ENCODE peak calls at places on chromosomes 16 and 17, in ten cellular contexts. S is tibial nerve, G is IMR-90, J is A549, F is uterus, L is stomach, B is H1, R is lower leg skin, Y is H54, U is breast epithelium. V is an unnamed sample.

GRCh38 chr16:63530974-63531373 is 1494.7 kb upstream of the CDH8 start:
- DNase-seq in L (no peak), U (no peak), Y (no peak), G (no peak), J (no peak), F (no peak), S (no peak), R (no peak), B (no peak), V (no peak)

GRCh38 chr17:50263293-50264262 is 10.7 kb upstream of the TMEM92 start:
- DNase-seq in R (peak; percentile 63), F (peak; percentile 37), S (no peak), L (no peak), G (no peak), U (peak; percentile 33), J (no peak), B (no peak), Y (no peak), V (no peak)

GRCh38 chr16:10754941-10755340 is 11.3 kb downstream of the NUBP1 start:
- DNase-seq in G (peak; percentile 82), U (no peak), B (no peak), S (no peak), L (no peak), J (no peak), R (no peak), Y (peak; percentile 26), F (no peak), V (no peak)

GRCh38 chr16:3377917-3378316 is 22.2 kb downstream of the OR2C1 start:
- DNase-seq in U (no peak), S (no peak), G (no peak), R (no peak), J (no peak), B (no peak), L (no peak), Y (no peak), F (no peak), V (no peak)

GRCh38 chr16:81204794-81205680 is 33.5 kb upstream of the BCO1 start:
- DNase-seq in S (no peak), R (no peak), Y (peak; percentile 38), J (peak; percentile 61), F (no peak), B (no peak), U (no peak), L (peak; percentile 48), G (peak; percentile 64), V (peak; percentile 44)

GRCh38 chr16:67967956-67968439 is 439 bp downstream of the SLC12A4 start:
- DNase-seq in B (no peak), S (no peak), R (no peak), Y (peak; percentile 35), G (peak; percentile 25), U (no peak), J (no peak), L (peak; percentile 43), F (peak; percentile 65), V (peak; percentile 60)

GRCh38 chr16:13414154-13414553 is 505.8 kb upstream of the ERCC4 start:
- DNase-seq in G (no peak), F (no peak), S (no peak), B (no peak), U (no peak), Y (no peak), J (no peak), R (no peak), L (no peak), V (no peak)

GRCh38 chr17:17792551-17793377 is 44.0 kb downstream of the SREBF1 start:
- DNase-seq in R (no peak), G (peak; percentile 73), B (no peak), Y (no peak), J (no peak), L (peak; percentile 38), U (no peak), S (no peak), F (peak; percentile 67), V (no peak)

DNA sequence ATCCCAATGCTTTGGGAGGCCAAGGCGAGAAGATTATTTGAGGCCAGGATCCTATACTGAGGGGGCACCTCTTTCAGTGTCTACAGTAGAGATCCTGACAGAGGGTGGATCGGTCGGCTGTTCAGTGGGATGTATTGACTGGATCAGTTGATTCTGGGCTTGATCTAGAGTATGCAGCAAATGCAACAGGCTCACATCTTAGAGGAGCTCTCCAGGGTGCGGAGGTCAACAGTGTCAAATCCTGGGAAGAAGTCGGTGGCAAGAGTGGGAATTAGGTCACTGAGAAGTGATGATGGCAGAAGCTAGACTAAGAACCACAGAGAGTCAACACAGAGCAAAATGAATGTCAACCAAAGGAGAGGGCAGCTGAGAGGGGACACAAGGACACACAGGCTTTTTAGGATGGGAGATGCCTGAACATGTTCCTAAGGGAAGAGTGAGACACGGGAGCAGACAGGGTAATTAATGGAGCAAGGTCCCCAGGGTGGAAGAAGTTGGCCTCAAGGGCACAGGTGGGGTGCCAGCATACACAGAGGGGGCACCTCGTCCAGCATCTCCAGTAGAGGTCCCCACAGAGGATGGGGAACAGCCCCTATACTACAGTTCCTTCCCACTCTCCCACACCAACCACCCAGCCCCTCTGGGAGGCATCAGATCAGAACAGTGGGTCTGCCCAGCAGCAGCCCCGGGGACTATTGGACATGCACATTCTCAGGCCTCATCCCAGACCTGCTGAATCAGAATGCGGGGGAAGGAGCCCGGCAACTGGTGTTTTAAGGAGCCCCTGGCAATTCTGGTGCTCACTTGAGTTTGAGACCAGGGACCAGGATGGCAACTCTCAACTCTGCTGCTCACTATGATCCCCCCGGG is 10.0 kb upstream of the CYTH1 start:
- DNase-seq in R (no peak), L (no peak), J (no peak), Y (no peak), S (no peak), U (no peak), B (no peak), F (no peak), G (no peak), V (no peak)
- TF ChIP-seq POLR2A in R (no peak), L (no peak), J (no peak), Y (no peak), S (no peak), U (no peak), B (no peak), F (no peak), G (no peak), V (no peak)

DNA sequence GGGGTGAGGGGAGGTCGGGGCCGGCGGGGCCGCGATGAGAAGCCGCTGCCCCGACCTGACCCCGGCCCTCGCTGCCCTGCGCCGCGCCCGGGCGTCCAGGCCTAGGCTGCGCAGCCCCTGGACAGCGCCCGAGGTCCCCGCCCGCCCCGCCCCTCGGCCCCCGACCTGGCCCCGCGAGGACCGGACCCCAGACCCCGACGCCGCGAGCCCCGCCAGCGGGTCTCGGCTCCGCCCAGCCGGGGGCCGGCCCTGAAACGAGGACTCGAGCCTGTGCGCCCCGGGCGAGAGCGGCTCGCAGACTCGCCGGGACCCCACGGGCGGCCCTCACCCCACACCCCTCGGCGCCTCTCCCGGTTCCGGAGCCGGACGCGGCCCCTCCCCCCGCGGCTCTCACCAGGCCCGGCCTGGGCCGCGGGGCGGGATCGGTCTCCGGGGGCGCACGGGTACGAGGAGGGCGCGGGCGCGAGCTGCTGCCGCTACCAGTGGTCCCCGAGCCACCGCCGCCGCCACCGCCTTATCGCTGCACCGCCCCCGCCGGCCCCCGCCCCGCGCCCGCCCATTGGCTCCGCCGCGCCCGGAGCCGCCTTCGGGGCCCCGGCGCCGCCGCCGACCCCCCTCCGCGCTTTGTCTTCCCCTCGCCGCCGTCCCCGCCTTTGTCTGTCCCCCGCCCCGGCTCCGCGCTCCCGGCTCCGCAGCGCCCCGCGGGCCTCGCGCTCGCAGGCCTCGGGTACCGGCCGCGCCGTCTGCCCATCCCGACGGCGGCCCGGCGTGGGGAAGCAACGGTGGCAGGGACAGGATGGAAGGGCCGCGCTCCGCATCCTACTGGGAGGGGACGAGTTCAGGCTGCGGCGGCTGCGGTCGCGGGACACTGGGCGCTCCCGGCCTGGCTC is at the start of gene LIMD2:
- DNase-seq in R (peak; percentile 91), Y (peak; percentile 76), B (no peak), S (no peak), F (peak; percentile 54), U (no peak), L (peak; percentile 66), J (peak; percentile 26), G (no peak), V (peak; percentile 70)
- TF ChIP-seq POLR2A in R (no peak), Y (peak; percentile 70), B (peak; percentile 48), S (no peak), F (no peak), U (no peak), L (no peak), J (peak; percentile 44), G (no peak), V (peak; percentile 42)

GRCh38 chr17:10120749-10121148 is 77.7 kb downstream of the GAS7 start:
- DNase-seq in L (no peak), U (no peak), B (no peak), R (no peak), J (no peak), S (no peak), F (no peak), Y (no peak), G (peak; percentile 69), V (no peak)

GRCh38 chr17:10119203-10120112 is 78.9 kb downstream of the GAS7 start:
- DNase-seq in F (no peak), U (peak; percentile 92), Y (no peak), B (no peak), L (peak; percentile 49), G (no peak), S (no peak), J (no peak), R (peak; percentile 93), V (no peak)

GRCh38 chr17:10118788-10119130 is 79.6 kb downstream of the GAS7 start:
- DNase-seq in L (no peak), S (no peak), F (no peak), Y (no peak), B (no peak), G (no peak), R (no peak), U (no peak), J (no peak), V (no peak)

GRCh38 chr17:10121971-10122707 is 76.3 kb downstream of the GAS7 start:
- DNase-seq in F (no peak), B (no peak), Y (no peak), G (peak; percentile 19), R (no peak), U (no peak), L (no peak), S (peak; percentile 27), J (no peak), V (no peak)

DNA sequence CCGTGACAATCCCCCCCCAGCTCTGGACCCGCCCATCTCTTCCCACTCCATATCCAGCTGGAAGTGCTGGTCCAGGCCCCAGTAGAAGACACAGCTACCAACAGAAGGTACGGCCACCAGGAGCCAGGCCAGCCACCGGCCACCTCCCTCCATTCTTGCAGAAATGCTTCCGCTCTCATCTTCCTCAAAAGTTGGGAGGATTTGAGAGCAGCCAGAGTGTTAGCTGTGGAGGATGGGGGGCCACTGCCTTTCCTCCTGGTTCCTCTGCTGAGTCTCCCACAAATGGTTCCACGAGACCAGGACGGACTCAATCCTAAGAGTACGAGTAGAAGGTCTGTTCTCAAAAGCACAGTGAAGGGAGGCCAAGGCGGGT is 78.3 kb downstream of the GAS7 start:
- DNase-seq in Y (no peak), B (no peak), F (no peak), S (no peak), J (no peak), G (no peak), U (no peak), L (no peak), R (no peak), V (no peak)
- TF ChIP-seq POLR2A in Y (no peak), B (no peak), F (no peak), S (no peak), J (no peak), G (no peak), U (no peak), L (no peak), R (no peak), V (no peak)

GRCh38 chr16:6209355-6209930 is 1111.8 kb upstream of the EEF2KMT start:
- DNase-seq in S (no peak), J (no peak), Y (no peak), L (no peak), G (no peak), B (no peak), R (no peak), U (no peak), F (no peak), V (no peak)

GRCh38 chr16:6204941-6205340 is 1107.3 kb upstream of the EEF2KMT start:
- DNase-seq in B (no peak), R (no peak), Y (no peak), L (no peak), S (no peak), U (no peak), G (no peak), F (no peak), J (no peak), V (no peak)

GRCh38 chr16:6207124-6207523 is 1109.5 kb upstream of the EEF2KMT start:
- DNase-seq in Y (no peak), B (no peak), R (no peak), L (no peak), J (no peak), G (no peak), U (no peak), F (no peak), S (no peak), V (no peak)

GRCh38 chr16:6211644-6212043 is 1114.0 kb upstream of the EEF2KMT start:
- DNase-seq in U (no peak), F (no peak), L (no peak), S (no peak), G (no peak), J (no peak), Y (no peak), R (no peak), B (no peak), V (no peak)

GRCh38 chr16:6206080-6206479 is 1108.5 kb upstream of the EEF2KMT start:
- DNase-seq in F (no peak), S (no peak), R (no peak), J (no peak), U (no peak), G (no peak), Y (no peak), B (no peak), L (no peak), V (no peak)
- TF ChIP-seq POLR2A in F (no peak), S (no peak), R (no peak), J (no peak), U (no peak), G (no peak), Y (no peak), B (no peak), L (no peak), V (no peak)

V was measured in GM12891.